ENCODE peak calls at places on chromosomes 12 and 14, in nine cellular contexts. K, X, A, L, W, J, H, I and R are unnamed samples.

GRCh38 chr12:1662761-1663439 is 28.0 kb upstream of the ADIPOR2 start:
- DNase-seq in A (no peak), K (peak; percentile 47), X (peak; percentile 73), I (peak; percentile 71), L (no peak), H (no peak), J (no peak), W (peak; percentile 78), R (no peak)

GRCh38 chr14:39368261-39368959 is 63.8 kb downstream of the FBXO33 start:
- DNase-seq in J (peak; percentile 88), A (peak; percentile 45), L (no peak), W (peak; percentile 74), I (no peak), K (peak; percentile 38), X (peak; percentile 42), H (no peak), R (no peak)

GRCh38 chr14:32202468-32202865 is 602 bp downstream of the RNU6-8 start:
- DNase-seq in J (peak; percentile 60), L (no peak), W (no peak), X (no peak), I (no peak), K (peak; percentile 19), H (no peak), A (peak; percentile 18), R (no peak)

GRCh38 chr14:20454359-20454644 is 310 bp downstream of the OSGEP start:
- DNase-seq in L (no peak), W (no peak), H (no peak), J (no peak), K (no peak), X (peak; percentile 88), A (no peak), I (no peak), R (peak; percentile 94)

GRCh38 chr12:52815161-52815560 is 1.2 kb upstream of the KRT4 start:
- DNase-seq in W (no peak), K (no peak), J (no peak), A (no peak), L (no peak), X (no peak), I (no peak), H (no peak), R (no peak)

GRCh38 chr12:14723763-14724162 is 27.4 kb upstream of the GUCY2C start:
- DNase-seq in K (peak; percentile 47), W (peak; percentile 63), L (peak; percentile 56), H (no peak), J (peak; percentile 54), I (no peak), X (peak; percentile 65), A (peak; percentile 32), R (no peak)

GRCh38 chr12:3035815-3036702 is 41.1 kb upstream of the TSPAN9 start:
- DNase-seq in X (no peak), L (no peak), J (no peak), A (no peak), W (no peak), H (peak; percentile 5), K (peak; percentile 52), I (no peak), R (no peak)

GRCh38 chr12:81146228-81147225 is 68.6 kb downstream of the ACSS3 start:
- DNase-seq in H (no peak), I (no peak), A (no peak), K (no peak), J (peak; percentile 87), W (no peak), X (no peak), L (no peak), R (no peak)

GRCh38 chr12:51076235-51076930 is 7.0 kb downstream of the CSRNP2 start:
- DNase-seq in X (no peak), L (no peak), J (no peak), A (no peak), H (no peak), K (no peak), W (no peak), I (no peak), R (no peak)

GRCh38 chr12:45326358-45326971 is 110.6 kb downstream of the ANO6 start:
- DNase-seq in J (no peak), I (no peak), H (no peak), A (no peak), W (no peak), X (no peak), K (no peak), L (no peak), R (no peak)

GRCh38 chr14:67850066-67850830 is 30.7 kb downstream of the RAD51B start:
- DNase-seq in K (no peak), A (no peak), L (no peak), J (no peak), H (no peak), I (no peak), X (no peak), W (no peak), R (no peak)

GRCh38 chr12:81520064-81520945 is 238.8 kb downstream of the PPFIA2 start:
- DNase-seq in X (no peak), K (no peak), A (no peak), W (no peak), J (peak; percentile 0), H (no peak), I (no peak), L (no peak), R (no peak)

GRCh38 chr14:103267226-103267625 is 66.8 kb upstream of the EIF5 start:
- DNase-seq in X (no peak), W (no peak), A (no peak), H (no peak), J (no peak), K (no peak), I (no peak), L (no peak), R (no peak)

DNA sequence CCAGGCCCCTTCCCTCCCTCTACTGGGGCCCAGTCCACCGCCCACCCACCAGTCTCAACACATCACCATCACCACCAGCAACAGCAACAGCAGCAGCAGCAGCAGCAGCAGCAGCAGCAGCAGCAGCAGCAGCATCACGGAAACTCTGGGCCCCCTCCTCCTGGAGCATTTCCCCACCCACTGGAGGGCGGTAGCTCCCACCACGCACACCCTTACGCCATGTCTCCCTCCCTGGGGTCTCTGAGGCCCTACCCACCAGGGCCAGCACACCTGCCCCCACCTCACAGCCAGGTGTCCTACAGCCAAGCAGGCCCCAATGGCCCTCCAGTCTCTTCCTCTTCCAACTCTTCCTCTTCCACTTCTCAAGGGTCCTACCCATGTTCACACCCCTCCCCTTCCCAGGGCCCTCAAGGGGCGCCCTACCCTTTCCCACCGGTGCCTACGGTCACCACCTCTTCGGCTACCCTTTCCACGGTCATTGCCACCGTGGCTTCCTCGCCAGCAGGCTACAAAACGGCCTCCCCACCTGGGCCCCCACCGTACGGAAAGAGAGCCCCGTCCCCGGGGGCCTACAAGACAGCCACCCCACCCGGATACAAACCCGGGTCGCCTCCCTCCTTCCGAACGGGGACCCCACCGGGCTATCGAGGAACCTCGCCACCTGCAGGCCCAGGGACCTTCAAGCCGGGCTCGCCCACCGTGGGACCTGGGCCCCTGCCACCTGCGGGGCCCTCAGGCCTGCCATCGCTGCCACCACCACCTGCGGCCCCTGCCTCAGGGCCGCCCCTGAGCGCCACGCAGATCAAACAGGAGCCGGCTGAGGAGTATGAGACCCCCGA is 6.8 kb upstream of the RNU7-1 start:
- DNase-seq in H (no peak), A (no peak), L (no peak), J (no peak), X (no peak), K (peak; percentile 51), W (no peak), I (no peak), R (no peak)
- TF ChIP-seq POLR2AphosphoS5 in H (no peak), A (no peak), L (no peak), J (peak; percentile 39), X (no peak), K (no peak), W (no peak), I (no peak), R (no peak)

GRCh38 chr14:22533057-22533704 is 55.8 kb downstream of the DAD1 start:
- DNase-seq in W (no peak), X (no peak), K (no peak), I (no peak), L (no peak), A (no peak), J (no peak), H (no peak), R (no peak)
- TF ChIP-seq POLR2AphosphoS5 in W (no peak), X (no peak), K (no peak), I (no peak), L (no peak), A (no peak), J (no peak), H (peak; percentile 92), R (no peak)

DNA sequence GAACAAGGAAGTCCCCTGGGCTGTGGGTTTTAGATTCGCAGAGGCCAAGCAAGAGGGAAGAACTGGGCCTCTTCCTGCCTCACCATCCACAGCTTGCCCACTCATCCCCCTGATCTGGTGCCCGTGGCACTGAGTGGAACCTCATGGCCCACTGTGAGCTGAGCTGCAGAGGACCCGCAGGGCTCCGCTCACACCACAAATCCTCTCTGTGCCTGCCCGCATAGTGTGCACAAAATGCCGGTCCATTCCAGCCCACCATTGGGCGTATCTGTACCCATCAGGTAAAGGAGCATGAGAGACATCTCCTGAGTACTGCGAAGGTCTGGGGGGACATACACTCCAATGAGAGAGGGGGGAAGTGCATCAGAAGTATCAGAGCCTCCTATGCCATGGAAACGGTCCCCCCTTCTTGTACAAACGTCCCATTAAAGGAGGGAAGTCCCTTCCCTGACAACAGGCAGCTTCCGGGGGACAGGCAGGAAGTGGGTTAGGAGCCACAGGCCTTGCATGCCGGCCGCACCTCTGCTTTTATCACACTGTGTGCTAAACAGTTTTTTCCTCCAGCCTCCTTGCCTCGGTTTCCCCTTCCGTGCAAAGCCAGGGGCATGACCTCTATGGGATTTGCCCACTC is 309.4 kb upstream of the DIO3 start:
- DNase-seq in H (no peak), L (no peak), W (no peak), X (no peak), A (no peak), K (peak; percentile 1), I (no peak), J (no peak), R (peak; percentile 83)
- TF ChIP-seq POLR2AphosphoS5 in H (no peak), L (no peak), W (no peak), X (no peak), A (no peak), K (no peak), I (no peak), J (no peak), R (no peak)

GRCh38 chr12:77947326-77947725 is 116.6 kb downstream of the NAV3 start:
- DNase-seq in A (no peak), I (no peak), L (no peak), H (no peak), J (no peak), W (no peak), X (no peak), K (no peak), R (no peak)
- TF ChIP-seq POLR2AphosphoS5 in A (no peak), I (no peak), L (no peak), H (no peak), J (no peak), W (no peak), X (no peak), K (no peak), R (no peak)

GRCh38 chr12:24378548-24379011 is 429.1 kb upstream of the SOX5 start:
- DNase-seq in K (no peak), A (peak; percentile 91), J (no peak), X (no peak), W (no peak), L (no peak), H (no peak), I (no peak), R (no peak)
- TF ChIP-seq POLR2AphosphoS5 in K (no peak), A (peak; percentile 65), J (no peak), X (no peak), W (peak; percentile 65), L (no peak), H (no peak), I (no peak), R (no peak)